ENCODE peak calls at places on chromosomes 2 and 18, in seven cellular contexts. A, T, Q, S, E, B and Y are unnamed samples.

GRCh38 chr2:152620985-152621384 is 96.3 kb downstream of the PRPF40A start:
- DNase-seq in A (no peak), T (no peak), Q (no peak), S (no peak), E (no peak), B (no peak), Y (no peak)

GRCh38 chr18:47174545-47175116 is 1.5 kb downstream of the IER3IP1 start:
- DNase-seq in A (no peak), T (no peak), Q (no peak), S (no peak), E (no peak), B (no peak), Y (peak; percentile 65)

GRCh38 chr2:38432827-38433606 is 55.9 kb upstream of the ATL2 start:
- DNase-seq in A (no peak), T (no peak), Q (peak; percentile 92), S (no peak), E (no peak), B (no peak), Y (no peak)

GRCh38 chr2:69013837-69014796 is 1.1 kb downstream of the ANTXR1 start:
- DNase-seq in A (no peak), T (no peak), Q (no peak), S (no peak), E (peak; percentile 47), B (no peak), Y (no peak)

GRCh38 chr2:109348190-109348589 is 219.2 kb downstream of the SH3RF3 start:
- DNase-seq in A (no peak), T (no peak), Q (no peak), S (no peak), E (no peak), B (no peak), Y (no peak)

GRCh38 chr2:213216461-213216860 is 65.0 kb upstream of the IKZF2 start:
- DNase-seq in A (no peak), T (no peak), Q (no peak), S (no peak), E (no peak), B (no peak), Y (peak; percentile 9)

GRCh38 chr2:98623657-98624056 is 15.3 kb downstream of the UNC50 start:
- DNase-seq in A (no peak), T (no peak), Q (no peak), S (no peak), E (no peak), B (no peak), Y (no peak)

GRCh38 chr18:32333781-32334180 is 136.9 kb downstream of the GAREM1 start:
- DNase-seq in A (no peak), T (no peak), Q (no peak), S (no peak), E (no peak), B (no peak), Y (peak; percentile 63)

GRCh38 chr2:227370791-227371312 is 8.3 kb downstream of the TM4SF20 start:
- DNase-seq in A (no peak), T (no peak), Q (peak; percentile 33), S (no peak), E (no peak), B (no peak), Y (no peak)

GRCh38 chr2:165698621-165698946 is 95.5 kb downstream of the GALNT3 start:
- DNase-seq in A (peak; percentile 27), T (peak; percentile 19), Q (peak; percentile 44), S (no peak), E (peak; percentile 42), B (no peak), Y (peak; percentile 5)

GRCh38 chr18:58887613-58887963 is 22.9 kb downstream of the ZNF532 start:
- DNase-seq in A (peak; percentile 51), T (no peak), Q (no peak), S (no peak), E (no peak), B (no peak), Y (peak; percentile 41)

GRCh38 chr18:79775441-79776221 is 22.1 kb upstream of the KCNG2 start:
- DNase-seq in A (no peak), T (no peak), Q (no peak), S (no peak), E (no peak), B (no peak), Y (no peak)

GRCh38 chr2:226403360-226403759 is 396.3 kb downstream of the IRS1 start:
- DNase-seq in A (no peak), T (no peak), Q (peak; percentile 94), S (no peak), E (no peak), B (no peak), Y (peak; percentile 94)

GRCh38 chr2:217793566-217794132 is 209.1 kb downstream of the TNS1 start:
- DNase-seq in A (no peak), T (no peak), Q (no peak), S (no peak), E (peak; percentile 11), B (no peak), Y (no peak)

GRCh38 chr2:719191-719590 is 42.0 kb upstream of the TMEM18 start:
- DNase-seq in A (no peak), T (no peak), Q (no peak), S (no peak), E (no peak), B (no peak), Y (no peak)

GRCh38 chr2:152433289-152433688 is 98.3 kb downstream of the FMNL2 start:
- DNase-seq in A (no peak), T (no peak), Q (no peak), S (no peak), E (no peak), B (no peak), Y (no peak)

GRCh38 chr2:172480301-172481218 is 53.2 kb downstream of the ITGA6 start:
- DNase-seq in A (no peak), T (no peak), Q (peak; percentile 91), S (no peak), E (no peak), B (no peak), Y (no peak)

GRCh38 chr2:72681016-72681995 is 144.5 kb downstream of the EXOC6B start:
- DNase-seq in A (no peak), T (no peak), Q (peak; percentile 80), S (no peak), E (no peak), B (no peak), Y (no peak)

GRCh38 chr2:226478121-226478809 is 321.4 kb downstream of the IRS1 start:
- DNase-seq in A (no peak), T (peak; percentile 82), Q (peak; percentile 89), S (no peak), E (no peak), B (no peak), Y (peak; percentile 59)

GRCh38 chr2:7523557-7524210 is 606.5 kb downstream of the RNF144A start:
- DNase-seq in A (no peak), T (no peak), Q (no peak), S (no peak), E (no peak), B (no peak), Y (no peak)

GRCh38 chr2:106269591-106270291 is 75.6 kb upstream of the UXS1 start:
- DNase-seq in A (no peak), T (no peak), Q (no peak), S (no peak), E (peak; percentile 67), B (peak; percentile 55), Y (peak; percentile 73)

GRCh38 chr2:238107525-238108422 is 7.6 kb downstream of the ESPNL start:
- DNase-seq in A (peak; percentile 70), T (no peak), Q (peak; percentile 81), S (no peak), E (peak; percentile 28), B (no peak), Y (peak; percentile 39)

GRCh38 chr2:167509585-167509984 is 621.3 kb downstream of the XIRP2 start:
- DNase-seq in A (no peak), T (no peak), Q (peak; percentile 60), S (peak; percentile 51), E (no peak), B (no peak), Y (no peak)

GRCh38 chr2:134657650-134658250 is 61.0 kb downstream of the TMEM163 start:
- DNase-seq in A (no peak), T (peak; percentile 10), Q (peak; percentile 23), S (no peak), E (no peak), B (no peak), Y (peak; percentile 26)
- TF ChIP-seq JUND in A (no peak), T (no peak), Q (no peak), S (no peak), E (no peak), B (no peak), Y (no peak)

GRCh38 chr2:57450170-57450569 is 596.4 kb upstream of the VRK2 start:
- DNase-seq in A (no peak), T (no peak), Q (no peak), S (no peak), E (no peak), B (no peak), Y (no peak)
- TF ChIP-seq JUND in A (no peak), T (no peak), Q (no peak), S (no peak), E (no peak), B (no peak), Y (no peak)

GRCh38 chr18:59957957-59958356 is 58.2 kb downstream of the PMAIP1 start:
- DNase-seq in A (no peak), T (peak; percentile 67), Q (peak; percentile 3), S (no peak), E (peak; percentile 78), B (peak; percentile 9), Y (no peak)
- TF ChIP-seq JUND in A (no peak), T (no peak), Q (no peak), S (no peak), E (peak; percentile 36), B (peak; percentile 64), Y (no peak)

GRCh38 chr2:26916128-26916692 is 54.2 kb upstream of the MAPRE3 start:
- DNase-seq in A (no peak), T (no peak), Q (no peak), S (no peak), E (no peak), B (no peak), Y (no peak)

GRCh38 chr2:26914286-26914962 is 56.0 kb upstream of the MAPRE3 start:
- DNase-seq in A (no peak), T (no peak), Q (no peak), S (no peak), E (no peak), B (no peak), Y (no peak)

GRCh38 chr2:26915316-26915715 is 55.1 kb upstream of the MAPRE3 start:
- DNase-seq in A (no peak), T (no peak), Q (no peak), S (no peak), E (no peak), B (no peak), Y (no peak)

GRCh38 chr2:26914963-26915310 is 55.5 kb upstream of the MAPRE3 start:
- DNase-seq in A (no peak), T (no peak), Q (no peak), S (no peak), E (no peak), B (no peak), Y (no peak)

DNA sequence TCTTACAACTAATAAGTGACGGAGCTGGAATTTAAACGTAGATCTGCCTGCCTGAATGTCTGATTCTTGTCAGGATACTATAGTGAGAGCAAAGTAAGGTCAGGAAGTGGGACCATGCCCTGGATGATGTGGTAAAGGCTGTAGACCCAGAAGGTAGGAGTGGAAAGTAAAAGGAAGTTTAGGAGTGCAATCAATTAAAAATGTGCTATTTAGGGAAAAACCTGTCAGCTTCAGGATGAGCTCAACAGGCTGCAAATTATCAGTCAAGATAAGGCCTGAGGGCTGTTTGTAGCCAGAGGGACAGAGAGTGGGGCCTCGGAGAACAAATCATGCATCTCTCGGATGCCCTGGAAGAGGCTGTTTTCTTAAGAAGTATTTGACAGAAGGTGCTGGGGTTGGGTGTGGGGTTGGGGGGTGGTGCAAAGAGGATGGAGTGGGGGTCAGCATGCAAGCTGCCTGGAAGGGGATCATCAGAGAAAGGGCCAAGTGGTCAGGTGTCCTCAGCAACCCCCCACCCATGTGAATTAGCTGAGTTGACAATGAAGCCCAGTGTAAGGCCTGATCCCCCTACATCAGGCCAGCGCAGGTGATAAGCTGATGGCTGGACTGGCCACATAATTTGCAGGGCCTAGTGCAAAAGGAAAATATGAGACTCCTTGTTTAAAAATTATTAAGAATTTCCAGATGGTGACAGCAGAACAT is 53.2 kb upstream of the MAPRE3 start:
- DNase-seq in A (no peak), T (no peak), Q (no peak), S (no peak), E (no peak), B (no peak), Y (no peak)
- TF ChIP-seq JUND in A (no peak), T (no peak), Q (no peak), S (no peak), E (no peak), B (no peak), Y (no peak)